ENCODE peak calls at places on chromosomes 3 and 15, in seven cellular contexts. One of them, this sample, is unnamed.

GRCh38 chr3:128252083-128252482 is 98.8 kb downstream of the EEFSEC start:
- DNase-seq in IMR-90: peak; percentile 3
- DNase-seq in H9: no peak
- DNase-seq in neuronal stem cell: no peak
- DNase-seq in trophoblast cell: no peak
- DNase-seq in H1: no peak
- DNase-seq in mesenchymal stem cell: no peak
- DNase-seq in this sample: peak; percentile 48

GRCh38 chr3:46407976-46408375 is 917 bp downstream of the CCRL2 start:
- DNase-seq in IMR-90: no peak
- DNase-seq in H9: no peak
- DNase-seq in neuronal stem cell: no peak
- DNase-seq in trophoblast cell: no peak
- DNase-seq in H1: no peak
- DNase-seq in mesenchymal stem cell: no peak
- DNase-seq in this sample: no peak

GRCh38 chr3:117355566-117355965 is 646.0 kb downstream of the TUSC7 start:
- DNase-seq in IMR-90: peak; percentile 22
- DNase-seq in H9: peak; percentile 45
- DNase-seq in neuronal stem cell: no peak
- DNase-seq in trophoblast cell: peak; percentile 20
- DNase-seq in H1: peak; percentile 51
- DNase-seq in mesenchymal stem cell: no peak
- DNase-seq in this sample: peak; percentile 69

GRCh38 chr3:27900316-27900715 is 178.2 kb upstream of the EOMES start:
- DNase-seq in IMR-90: no peak
- DNase-seq in H9: no peak
- DNase-seq in neuronal stem cell: no peak
- DNase-seq in trophoblast cell: no peak
- DNase-seq in H1: no peak
- DNase-seq in mesenchymal stem cell: no peak
- DNase-seq in this sample: no peak

GRCh38 chr3:127405791-127406190 is 117.9 kb upstream of the PRR20G start:
- DNase-seq in IMR-90: no peak
- DNase-seq in H9: peak; percentile 19
- DNase-seq in neuronal stem cell: no peak
- DNase-seq in trophoblast cell: no peak
- DNase-seq in H1: no peak
- DNase-seq in mesenchymal stem cell: no peak
- DNase-seq in this sample: no peak

GRCh38 chr3:76470285-76470684 is 569.6 kb upstream of the ROBO2 start:
- DNase-seq in IMR-90: peak; percentile 95
- DNase-seq in H9: no peak
- DNase-seq in neuronal stem cell: no peak
- DNase-seq in trophoblast cell: peak; percentile 4
- DNase-seq in H1: no peak
- DNase-seq in mesenchymal stem cell: peak; percentile 77
- DNase-seq in this sample: peak; percentile 10

GRCh38 chr3:15097889-15098288 is 1.1 kb downstream of the RBSN start:
- DNase-seq in IMR-90: no peak
- DNase-seq in H9: no peak
- DNase-seq in neuronal stem cell: no peak
- DNase-seq in trophoblast cell: peak; percentile 16
- DNase-seq in H1: no peak
- DNase-seq in mesenchymal stem cell: peak; percentile 36
- DNase-seq in this sample: no peak

GRCh38 chr3:53844262-53845102 is 1.7 kb downstream of the CHDH start:
- DNase-seq in IMR-90: no peak
- DNase-seq in H9: no peak
- DNase-seq in neuronal stem cell: no peak
- DNase-seq in trophoblast cell: no peak
- DNase-seq in H1: no peak
- DNase-seq in mesenchymal stem cell: no peak
- DNase-seq in this sample: no peak

GRCh38 chr15:98568382-98569017 is 79.8 kb upstream of the IGF1R start:
- DNase-seq in IMR-90: no peak
- DNase-seq in H9: no peak
- DNase-seq in neuronal stem cell: no peak
- DNase-seq in trophoblast cell: peak; percentile 57
- DNase-seq in H1: no peak
- DNase-seq in mesenchymal stem cell: peak; percentile 21
- DNase-seq in this sample: no peak

GRCh38 chr3:138148503-138148902 is 16.3 kb upstream of the A4GNT start:
- DNase-seq in IMR-90: no peak
- DNase-seq in H9: no peak
- DNase-seq in neuronal stem cell: no peak
- DNase-seq in trophoblast cell: no peak
- DNase-seq in H1: no peak
- DNase-seq in mesenchymal stem cell: no peak
- DNase-seq in this sample: no peak

GRCh38 chr3:73324203-73325155 is 263.0 kb downstream of the EBLN2 start:
- DNase-seq in IMR-90: no peak
- DNase-seq in H9: no peak
- DNase-seq in neuronal stem cell: no peak
- DNase-seq in trophoblast cell: no peak
- DNase-seq in H1: no peak
- DNase-seq in mesenchymal stem cell: no peak
- DNase-seq in this sample: peak; percentile 81

GRCh38 chr3:48423883-48424695 is 5.8 kb downstream of the PLXNB1 start:
- DNase-seq in IMR-90: no peak
- DNase-seq in H9: no peak
- DNase-seq in neuronal stem cell: no peak
- DNase-seq in trophoblast cell: no peak
- DNase-seq in H1: no peak
- DNase-seq in mesenchymal stem cell: no peak
- DNase-seq in this sample: no peak

GRCh38 chr3:26428992-26429391 is 193.6 kb upstream of the LRRC3B start:
- DNase-seq in IMR-90: no peak
- DNase-seq in H9: no peak
- DNase-seq in neuronal stem cell: no peak
- DNase-seq in trophoblast cell: no peak
- DNase-seq in H1: no peak
- DNase-seq in mesenchymal stem cell: no peak
- DNase-seq in this sample: no peak

GRCh38 chr15:94856267-94856854 is 625.0 kb downstream of the MCTP2 start:
- DNase-seq in IMR-90: no peak
- DNase-seq in H9: peak; percentile 40
- DNase-seq in neuronal stem cell: no peak
- DNase-seq in trophoblast cell: no peak
- DNase-seq in H1: no peak
- DNase-seq in mesenchymal stem cell: no peak
- DNase-seq in this sample: no peak

GRCh38 chr3:54792584-54792983 is 135.3 kb downstream of the LRTM1 start:
- DNase-seq in IMR-90: no peak
- DNase-seq in H9: no peak
- DNase-seq in neuronal stem cell: no peak
- DNase-seq in trophoblast cell: no peak
- DNase-seq in H1: no peak
- DNase-seq in mesenchymal stem cell: no peak
- DNase-seq in this sample: no peak

GRCh38 chr3:174955513-174956001 is 96.4 kb downstream of the NAALADL2 start:
- DNase-seq in IMR-90: peak; percentile 48
- DNase-seq in H9: no peak
- DNase-seq in neuronal stem cell: no peak
- DNase-seq in trophoblast cell: peak; percentile 59
- DNase-seq in H1: no peak
- DNase-seq in mesenchymal stem cell: peak; percentile 34
- DNase-seq in this sample: peak; percentile 72

GRCh38 chr3:61718565-61718964 is 157.2 kb downstream of the PTPRG start:
- DNase-seq in IMR-90: no peak
- DNase-seq in H9: no peak
- DNase-seq in neuronal stem cell: no peak
- DNase-seq in trophoblast cell: no peak
- DNase-seq in H1: no peak
- DNase-seq in mesenchymal stem cell: no peak
- DNase-seq in this sample: no peak

GRCh38 chr15:32959077-32959476 is 235.4 kb downstream of the FMN1 start:
- DNase-seq in IMR-90: peak; percentile 92
- DNase-seq in H9: no peak
- DNase-seq in neuronal stem cell: no peak
- DNase-seq in trophoblast cell: no peak
- DNase-seq in H1: no peak
- DNase-seq in mesenchymal stem cell: peak; percentile 30
- DNase-seq in this sample: no peak

GRCh38 chr3:141383555-141384129 is 15.3 kb downstream of the ZBTB38 start:
- DNase-seq in IMR-90: peak; percentile 67
- DNase-seq in H9: no peak
- DNase-seq in neuronal stem cell: no peak
- DNase-seq in trophoblast cell: peak; percentile 63
- DNase-seq in H1: no peak
- DNase-seq in mesenchymal stem cell: peak; percentile 27
- DNase-seq in this sample: no peak

GRCh38 chr3:177150218-177150916 is 46.9 kb downstream of the TBL1XR1 start:
- DNase-seq in IMR-90: no peak
- DNase-seq in H9: no peak
- DNase-seq in neuronal stem cell: no peak
- DNase-seq in trophoblast cell: no peak
- DNase-seq in H1: no peak
- DNase-seq in mesenchymal stem cell: peak; percentile 29
- DNase-seq in this sample: no peak

GRCh38 chr3:128849776-128850542 is 29.5 kb upstream of the ACAD9 start:
- DNase-seq in IMR-90: no peak
- DNase-seq in H9: no peak
- DNase-seq in neuronal stem cell: no peak
- DNase-seq in trophoblast cell: no peak
- DNase-seq in H1: no peak
- DNase-seq in mesenchymal stem cell: no peak
- DNase-seq in this sample: peak; percentile 42

GRCh38 chr3:100893590-100893989 is 99.6 kb downstream of the ABI3BP start:
- DNase-seq in IMR-90: peak; percentile 66
- DNase-seq in H9: peak; percentile 63
- DNase-seq in neuronal stem cell: peak; percentile 3
- DNase-seq in trophoblast cell: peak; percentile 18
- DNase-seq in H1: peak; percentile 53
- DNase-seq in mesenchymal stem cell: peak; percentile 41
- DNase-seq in this sample: peak; percentile 70

GRCh38 chr15:62975515-62975914 is 67.0 kb upstream of the TPM1 start:
- DNase-seq in IMR-90: no peak
- DNase-seq in H9: peak; percentile 47
- DNase-seq in neuronal stem cell: no peak
- DNase-seq in trophoblast cell: peak; percentile 49
- DNase-seq in H1: no peak
- DNase-seq in mesenchymal stem cell: no peak
- DNase-seq in this sample: no peak

GRCh38 chr15:62066663-62067447 is at the start of gene C2CD4A:
- DNase-seq in IMR-90: peak; percentile 42
- DNase-seq in H9: peak; percentile 95
- DNase-seq in neuronal stem cell: peak; percentile 49
- DNase-seq in trophoblast cell: peak; percentile 61
- DNase-seq in H1: peak; percentile 87
- DNase-seq in mesenchymal stem cell: peak; percentile 55
- DNase-seq in this sample: peak; percentile 92

GRCh38 chr15:39497016-39497758 is 83.7 kb upstream of the THBS1 start:
- DNase-seq in IMR-90: no peak
- DNase-seq in H9: no peak
- DNase-seq in neuronal stem cell: no peak
- DNase-seq in trophoblast cell: no peak
- DNase-seq in H1: no peak
- DNase-seq in mesenchymal stem cell: no peak
- DNase-seq in this sample: no peak

GRCh38 chr3:51257865-51258264 is 127.2 kb upstream of the MANF start:
- DNase-seq in IMR-90: no peak
- DNase-seq in H9: no peak
- DNase-seq in neuronal stem cell: no peak
- DNase-seq in trophoblast cell: no peak
- DNase-seq in H1: no peak
- DNase-seq in mesenchymal stem cell: no peak
- DNase-seq in this sample: no peak

GRCh38 chr3:37347941-37348340 is 173.6 kb upstream of the LRRFIP2 start:
- DNase-seq in IMR-90: peak; percentile 29
- DNase-seq in H9: no peak
- DNase-seq in neuronal stem cell: no peak
- DNase-seq in trophoblast cell: no peak
- DNase-seq in H1: no peak
- DNase-seq in mesenchymal stem cell: no peak
- DNase-seq in this sample: no peak

GRCh38 chr3:121914081-121914998 is 20.1 kb downstream of the SLC15A2 start:
- DNase-seq in IMR-90: no peak
- DNase-seq in H9: peak; percentile 32
- DNase-seq in neuronal stem cell: no peak
- DNase-seq in trophoblast cell: no peak
- DNase-seq in H1: no peak
- DNase-seq in mesenchymal stem cell: no peak
- DNase-seq in this sample: no peak

GRCh38 chr3:77682162-77682561 is 642.3 kb downstream of the ROBO2 start:
- DNase-seq in IMR-90: no peak
- DNase-seq in H9: no peak
- DNase-seq in neuronal stem cell: no peak
- DNase-seq in trophoblast cell: no peak
- DNase-seq in H1: no peak
- DNase-seq in mesenchymal stem cell: no peak
- DNase-seq in this sample: no peak

GRCh38 chr3:10417849-10418248 is 87.5 kb downstream of the ATP2B2 start:
- DNase-seq in IMR-90: peak; percentile 23
- DNase-seq in H9: no peak
- DNase-seq in neuronal stem cell: no peak
- DNase-seq in trophoblast cell: peak; percentile 4
- DNase-seq in H1: no peak
- DNase-seq in mesenchymal stem cell: peak; percentile 27
- DNase-seq in this sample: peak; percentile 31
- H2BK120ac ChIP-seq in IMR-90: no peak overlapping the region
- H2BK120ac ChIP-seq in H9: no peak overlapping the region
- H2BK120ac ChIP-seq in neuronal stem cell: no peak overlapping the region
- H2BK120ac ChIP-seq in trophoblast cell: no peak overlapping the region
- H2BK120ac ChIP-seq in H1: no peak overlapping the region
- H2BK120ac ChIP-seq in mesenchymal stem cell: no peak overlapping the region
- H2BK120ac ChIP-seq in this sample: no peak overlapping the region

GRCh38 chr15:101391981-101392566 is 97.0 kb upstream of the SNRPA1 start:
- DNase-seq in IMR-90: no peak
- DNase-seq in H9: no peak
- DNase-seq in neuronal stem cell: no peak
- DNase-seq in trophoblast cell: no peak
- DNase-seq in H1: no peak
- DNase-seq in mesenchymal stem cell: no peak
- DNase-seq in this sample: no peak
- H3K4ac ChIP-seq in IMR-90: no peak overlapping the region
- H3K4ac ChIP-seq in H9: no peak overlapping the region
- H3K4ac ChIP-seq in neuronal stem cell: no peak overlapping the region
- H3K4ac ChIP-seq in trophoblast cell: no peak overlapping the region
- H3K4ac ChIP-seq in H1: no peak overlapping the region
- H3K4ac ChIP-seq in mesenchymal stem cell: no peak overlapping the region
- H3K4ac ChIP-seq in this sample: no peak overlapping the region

GRCh38 chr15:31039961-31040360 is 48.5 kb upstream of the MTMR10 start:
- DNase-seq in IMR-90: no peak
- DNase-seq in H9: no peak
- DNase-seq in neuronal stem cell: no peak
- DNase-seq in trophoblast cell: peak; percentile 52
- DNase-seq in H1: no peak
- DNase-seq in mesenchymal stem cell: no peak
- DNase-seq in this sample: no peak
- H2BK120ac ChIP-seq in IMR-90: no peak overlapping the region
- H2BK120ac ChIP-seq in H9: no peak overlapping the region
- H2BK120ac ChIP-seq in neuronal stem cell: no peak overlapping the region
- H2BK120ac ChIP-seq in trophoblast cell: no peak overlapping the region
- H2BK120ac ChIP-seq in H1: no peak overlapping the region
- H2BK120ac ChIP-seq in mesenchymal stem cell: no peak overlapping the region
- H2BK120ac ChIP-seq in this sample: no peak overlapping the region

DNA sequence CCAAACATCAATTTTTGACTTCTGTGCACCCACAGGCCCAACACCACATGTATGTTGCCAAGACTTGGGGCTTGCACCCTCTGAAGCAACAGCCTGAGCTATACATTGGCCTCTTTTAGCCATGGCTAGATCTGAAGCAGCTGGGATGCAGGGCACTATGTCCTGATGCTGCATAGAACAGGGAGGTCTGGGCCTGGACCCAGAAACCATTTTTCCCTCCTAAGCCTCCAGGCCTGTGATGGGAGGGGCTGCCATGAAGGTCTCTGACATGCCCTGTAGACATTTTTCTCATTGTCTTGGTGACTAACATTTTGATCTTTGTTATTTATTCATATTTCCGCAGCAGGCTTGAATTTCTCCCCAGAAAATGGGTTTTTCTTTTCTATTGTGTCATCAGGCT is 330.0 kb downstream of the PYDC2 start:
- DNase-seq in IMR-90: no peak
- DNase-seq in H9: no peak
- DNase-seq in neuronal stem cell: no peak
- DNase-seq in trophoblast cell: no peak
- DNase-seq in H1: no peak
- DNase-seq in mesenchymal stem cell: no peak
- DNase-seq in this sample: no peak
- H3K4ac ChIP-seq in IMR-90: no peak overlapping the region
- H3K4ac ChIP-seq in H9: no peak overlapping the region
- H3K4ac ChIP-seq in neuronal stem cell: no peak overlapping the region
- H3K4ac ChIP-seq in trophoblast cell: no peak overlapping the region
- H3K4ac ChIP-seq in H1: no peak overlapping the region
- H3K4ac ChIP-seq in mesenchymal stem cell: no peak overlapping the region
- H3K4ac ChIP-seq in this sample: no peak overlapping the region

This sample was measured in mesendoderm.